ENCODE peak calls at places on chromosome 3, in seven cellular contexts. D is neural crest cell, N is suprapubic skin, V is GM20000, J is right lobe of liver, W is adrenal gland, P is brain microvascular endothelial cell. Y is an unnamed sample.
A peak's percentile ranks its signal among the peaks of the same experiment; 100 is the strongest.

GRCh38 chr3:149936812-149937230 is 33.9 kb downstream of the PFN2 start:
- DNase-seq in D (peak; percentile 38), N (no peak), V (peak; percentile 24), J (peak; percentile 58), W (peak; percentile 42), P (peak; percentile 54), Y (no peak)

GRCh38 chr3:138230525-138230924 is 43.4 kb downstream of the ARMC8 start:
- DNase-seq in D (no peak), N (no peak), V (no peak), J (no peak), W (no peak), P (no peak), Y (no peak)

GRCh38 chr3:104411760-104412159 is 954.9 kb upstream of the ALCAM start:
- DNase-seq in D (no peak), N (no peak), V (no peak), J (no peak), W (no peak), P (no peak), Y (no peak)

GRCh38 chr3:177195941-177196472 is 1.3 kb downstream of the TBL1XR1 start:
- DNase-seq in D (no peak), N (no peak), V (no peak), J (no peak), W (peak; percentile 16), P (no peak), Y (no peak)

GRCh38 chr3:37484884-37485559 is 310.6 kb upstream of the LRRFIP2 start:
- DNase-seq in D (no peak), N (no peak), V (no peak), J (no peak), W (no peak), P (no peak), Y (no peak)

GRCh38 chr3:166902374-166902773 is 477.7 kb downstream of the ZBBX start:
- DNase-seq in D (no peak), N (no peak), V (no peak), J (no peak), W (no peak), P (no peak), Y (no peak)

GRCh38 chr3:64808056-64808455 is 120.3 kb upstream of the ADAMTS9 start:
- DNase-seq in D (no peak), N (no peak), V (no peak), J (no peak), W (no peak), P (no peak), Y (no peak)

GRCh38 chr3:167091186-167091585 is 288.9 kb downstream of the ZBBX start:
- DNase-seq in D (no peak), N (no peak), V (no peak), J (no peak), W (no peak), P (no peak), Y (no peak)

GRCh38 chr3:5428607-5429516 is 241.4 kb downstream of the EDEM1 start:
- DNase-seq in D (no peak), N (no peak), V (peak; percentile 12), J (no peak), W (no peak), P (no peak), Y (no peak)

GRCh38 chr3:112486811-112487505 is 12.3 kb downstream of the BTLA start:
- DNase-seq in D (no peak), N (no peak), V (no peak), J (no peak), W (no peak), P (peak; percentile 20), Y (no peak)

GRCh38 chr3:80668100-80668499 is 900.3 kb upstream of the ROBO1 start:
- DNase-seq in D (no peak), N (no peak), V (no peak), J (no peak), W (no peak), P (no peak), Y (no peak)

GRCh38 chr3:171936231-171936841 is 93.2 kb downstream of the TMEM212 start:
- DNase-seq in D (no peak), N (no peak), V (no peak), J (no peak), W (peak; percentile 23), P (peak; percentile 82), Y (no peak)

GRCh38 chr3:167712445-167712844 is 22.2 kb downstream of the PDCD10 start:
- DNase-seq in D (no peak), N (no peak), V (no peak), J (no peak), W (no peak), P (no peak), Y (no peak)

GRCh38 chr3:156847746-156848339 is 21.7 kb downstream of the LEKR1 start:
- DNase-seq in D (no peak), N (no peak), V (no peak), J (no peak), W (no peak), P (no peak), Y (no peak)

GRCh38 chr3:72633101-72633500 is 215.1 kb downstream of the SHQ1 start:
- DNase-seq in D (no peak), N (no peak), V (no peak), J (no peak), W (no peak), P (no peak), Y (no peak)

GRCh38 chr3:80192871-80193270 is 425.1 kb upstream of the ROBO1 start:
- DNase-seq in D (no peak), N (no peak), V (no peak), J (no peak), W (no peak), P (peak; percentile 34), Y (no peak)

GRCh38 chr3:37114251-37115145 is 59.9 kb downstream of the LRRFIP2 start:
- DNase-seq in D (no peak), N (no peak), V (no peak), J (no peak), W (no peak), P (no peak), Y (no peak)

GRCh38 chr3:171380084-171380483 is 80.1 kb downstream of the TNIK start:
- DNase-seq in D (no peak), N (no peak), V (no peak), J (no peak), W (no peak), P (no peak), Y (no peak)

GRCh38 chr3:12370758-12371157 is 81.9 kb downstream of the PPARG start:
- DNase-seq in D (no peak), N (no peak), V (no peak), J (no peak), W (no peak), P (no peak), Y (no peak)

GRCh38 chr3:156271508-156271907 is 151.1 kb downstream of the KCNAB1 start:
- DNase-seq in D (no peak), N (no peak), V (no peak), J (no peak), W (no peak), P (no peak), Y (no peak)

GRCh38 chr3:10164546-10165393 is at the start of gene IRAK2:
- DNase-seq in D (peak; percentile 52), N (peak; percentile 87), V (peak; percentile 90), J (peak; percentile 87), W (peak; percentile 81), P (peak; percentile 44), Y (peak; percentile 91)

GRCh38 chr3:126525853-126526667 is 2.1 kb downstream of the CHST13 start:
- DNase-seq in D (no peak), N (no peak), V (no peak), J (no peak), W (no peak), P (no peak), Y (no peak)
- TF ChIP-seq CTCF in D (no peak), N (no peak), V (no peak), J (peak; percentile 17), W (no peak), P (no peak), Y (no peak)

DNA sequence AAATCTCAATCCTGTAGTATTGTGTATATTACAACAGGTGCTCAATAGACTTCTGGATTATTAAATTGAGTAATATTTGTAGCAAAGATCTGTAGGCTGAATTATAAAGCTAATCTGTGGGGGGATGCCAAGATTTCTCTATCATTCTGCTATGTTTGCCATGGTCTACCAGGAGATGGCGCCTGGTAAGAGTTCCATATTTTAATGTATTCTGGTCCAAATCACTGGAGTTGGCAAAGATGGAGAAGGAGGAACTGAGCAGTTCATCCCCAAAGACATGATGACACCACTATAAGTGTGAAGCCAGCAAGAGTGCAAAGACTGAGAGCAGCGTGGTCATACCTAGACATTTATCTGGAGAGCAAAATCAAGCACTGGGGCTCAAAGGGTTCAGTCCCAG is 340.8 kb upstream of the TPRG1 start:
- DNase-seq in D (no peak), N (no peak), V (no peak), J (no peak), W (no peak), P (no peak), Y (no peak)
- TF ChIP-seq CTCF in D (peak; percentile 35), N (no peak), V (no peak), J (peak; percentile 23), W (peak; percentile 4), P (peak; percentile 61), Y (peak; percentile 34)

GRCh38 chr3:43856351-43856750 is 165.6 kb downstream of the ABHD5 start:
- DNase-seq in D (no peak), N (no peak), V (no peak), J (no peak), W (no peak), P (no peak), Y (peak; percentile 46)

GRCh38 chr3:43854916-43855315 is 164.2 kb downstream of the ABHD5 start:
- DNase-seq in D (no peak), N (no peak), V (no peak), J (no peak), W (no peak), P (no peak), Y (peak; percentile 49)

GRCh38 chr3:43856761-43857160 is 166.0 kb downstream of the ABHD5 start:
- DNase-seq in D (no peak), N (no peak), V (no peak), J (no peak), W (no peak), P (no peak), Y (peak; percentile 38)

GRCh38 chr3:43857361-43858051 is 166.8 kb downstream of the ABHD5 start:
- DNase-seq in D (no peak), N (no peak), V (no peak), J (no peak), W (no peak), P (peak; percentile 55), Y (peak; percentile 44)

DNA sequence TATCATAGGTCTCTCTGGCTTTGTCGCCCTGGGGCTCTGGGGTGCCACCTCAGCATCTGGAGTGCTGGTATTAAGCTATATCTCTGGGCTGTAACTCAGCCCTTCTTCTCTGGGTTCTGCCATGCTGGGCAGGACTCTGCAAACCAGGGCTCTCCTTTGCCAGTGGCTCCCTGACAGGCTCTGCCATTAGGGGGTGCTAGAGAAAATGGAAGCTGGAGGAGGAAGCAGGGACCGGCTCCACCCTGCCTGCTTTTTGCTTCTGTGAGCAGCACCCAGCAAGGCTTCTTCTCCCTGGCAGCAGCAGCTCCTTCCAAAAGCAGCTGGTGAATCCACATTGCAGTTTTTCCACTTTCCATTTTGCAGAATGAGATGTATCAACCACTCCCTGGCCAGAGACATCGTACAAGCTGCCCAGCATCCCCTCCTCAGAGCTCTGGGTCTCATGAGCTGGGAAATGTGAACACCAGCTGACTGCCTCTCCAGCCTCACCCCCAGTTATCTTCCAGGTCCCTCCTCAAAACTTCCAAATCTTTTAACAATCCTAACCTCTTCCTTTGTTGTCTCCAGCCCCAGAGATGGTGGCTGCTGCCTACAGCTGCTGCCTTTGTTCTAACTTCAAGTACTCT is 165.0 kb downstream of the ABHD5 start:
- DNase-seq in D (peak; percentile 59), N (no peak), V (peak; percentile 61), J (peak; percentile 68), W (peak; percentile 74), P (peak; percentile 48), Y (peak; percentile 87)
- TF ChIP-seq CTCF in D (peak; percentile 65), N (peak; percentile 42), V (peak; percentile 79), J (peak; percentile 75), W (peak; percentile 50), P (peak; percentile 93), Y (peak; percentile 77)

GRCh38 chr3:96213393-96213792 is 601.0 kb upstream of the EPHA6 start:
- DNase-seq in D (no peak), N (no peak), V (no peak), J (no peak), W (no peak), P (no peak), Y (no peak)
- TF ChIP-seq CTCF in D (no peak), N (no peak), V (no peak), J (no peak), W (no peak), P (peak; percentile 14), Y (no peak)

Y was measured in osteocyte.